ENCODE peak calls at places on chromosomes 16 and 17, in six cellular contexts. One of them, this sample, is unnamed.

GRCh38 chr17:69960755-69961154 is 114.3 kb upstream of the KCNJ16 start:
- DNase-seq in posterior vena cava: no peak
- DNase-seq in activated naive CD4-positive, alpha-beta T cell treated with anti-CD3 and anti-CD28 coated beads for 36 hours: no peak
- DNase-seq in COR-L47: no peak
- DNase-seq in HEK293T: no peak
- DNase-seq in central memory CD8-positive, alpha-beta T cell: no peak
- DNase-seq in this sample: no peak

GRCh38 chr17:50048146-50048720 is 7.7 kb upstream of the ITGA3 start:
- DNase-seq in posterior vena cava: peak; percentile 51
- DNase-seq in activated naive CD4-positive, alpha-beta T cell treated with anti-CD3 and anti-CD28 coated beads for 36 hours: no peak
- DNase-seq in COR-L47: no peak
- DNase-seq in HEK293T: no peak
- DNase-seq in central memory CD8-positive, alpha-beta T cell: no peak
- DNase-seq in this sample: no peak

GRCh38 chr16:88539652-88540345 is 30.4 kb upstream of the ZC3H18 start:
- DNase-seq in posterior vena cava: no peak
- DNase-seq in activated naive CD4-positive, alpha-beta T cell treated with anti-CD3 and anti-CD28 coated beads for 36 hours: no peak
- DNase-seq in COR-L47: no peak
- DNase-seq in HEK293T: no peak
- DNase-seq in central memory CD8-positive, alpha-beta T cell: no peak
- DNase-seq in this sample: no peak

GRCh38 chr16:29641561-29641960 is 21.5 kb upstream of the SPN start:
- DNase-seq in posterior vena cava: no peak
- DNase-seq in activated naive CD4-positive, alpha-beta T cell treated with anti-CD3 and anti-CD28 coated beads for 36 hours: peak; percentile 23
- DNase-seq in COR-L47: no peak
- DNase-seq in HEK293T: no peak
- DNase-seq in central memory CD8-positive, alpha-beta T cell: no peak
- DNase-seq in this sample: peak; percentile 36

GRCh38 chr16:763903-764750 is 3.6 kb downstream of the MSLN start:
- DNase-seq in posterior vena cava: no peak
- DNase-seq in activated naive CD4-positive, alpha-beta T cell treated with anti-CD3 and anti-CD28 coated beads for 36 hours: no peak
- DNase-seq in COR-L47: no peak
- DNase-seq in HEK293T: no peak
- DNase-seq in central memory CD8-positive, alpha-beta T cell: no peak
- DNase-seq in this sample: no peak

GRCh38 chr17:7634384-7634783 is 4.4 kb downstream of the SHBG start:
- DNase-seq in posterior vena cava: no peak
- DNase-seq in activated naive CD4-positive, alpha-beta T cell treated with anti-CD3 and anti-CD28 coated beads for 36 hours: peak; percentile 59
- DNase-seq in COR-L47: no peak
- DNase-seq in HEK293T: peak; percentile 68
- DNase-seq in central memory CD8-positive, alpha-beta T cell: no peak
- DNase-seq in this sample: peak; percentile 62

GRCh38 chr17:69462010-69462409 is 47.5 kb downstream of the MAP2K6 start:
- DNase-seq in posterior vena cava: no peak
- DNase-seq in activated naive CD4-positive, alpha-beta T cell treated with anti-CD3 and anti-CD28 coated beads for 36 hours: no peak
- DNase-seq in COR-L47: no peak
- DNase-seq in HEK293T: no peak
- DNase-seq in central memory CD8-positive, alpha-beta T cell: no peak
- DNase-seq in this sample: peak; percentile 10

GRCh38 chr17:47649972-47650524 is 329 bp downstream of the KPNB1 start:
- DNase-seq in posterior vena cava: no peak
- DNase-seq in activated naive CD4-positive, alpha-beta T cell treated with anti-CD3 and anti-CD28 coated beads for 36 hours: no peak
- DNase-seq in COR-L47: no peak
- DNase-seq in HEK293T: no peak
- DNase-seq in central memory CD8-positive, alpha-beta T cell: no peak
- DNase-seq in this sample: no peak

GRCh38 chr16:11384956-11385586 is 39.8 kb downstream of the RMI2 start:
- DNase-seq in posterior vena cava: peak; percentile 70
- DNase-seq in activated naive CD4-positive, alpha-beta T cell treated with anti-CD3 and anti-CD28 coated beads for 36 hours: no peak
- DNase-seq in COR-L47: no peak
- DNase-seq in HEK293T: no peak
- DNase-seq in central memory CD8-positive, alpha-beta T cell: no peak
- DNase-seq in this sample: no peak

GRCh38 chr17:67594115-67594878 is 123.4 kb upstream of the NOL11 start:
- DNase-seq in posterior vena cava: no peak
- DNase-seq in activated naive CD4-positive, alpha-beta T cell treated with anti-CD3 and anti-CD28 coated beads for 36 hours: no peak
- DNase-seq in COR-L47: no peak
- DNase-seq in HEK293T: no peak
- DNase-seq in central memory CD8-positive, alpha-beta T cell: no peak
- DNase-seq in this sample: no peak

GRCh38 chr16:72934661-72935403 is 113.1 kb downstream of the ZFHX3 start:
- DNase-seq in posterior vena cava: peak; percentile 67
- DNase-seq in activated naive CD4-positive, alpha-beta T cell treated with anti-CD3 and anti-CD28 coated beads for 36 hours: no peak
- DNase-seq in COR-L47: no peak
- DNase-seq in HEK293T: no peak
- DNase-seq in central memory CD8-positive, alpha-beta T cell: no peak
- DNase-seq in this sample: no peak